ENCODE peak calls at places on chromosome 4, in nine cellular contexts. One of them, this sample, is unnamed.

GRCh38 chr4:3607690-3608514 is 75.7 kb upstream of the LRPAP1 start:
- DNase-seq in D341Med: no peak
- DNase-seq in NCI-H2171: no peak
- DNase-seq in endodermal cell: peak
- DNase-seq in M059J: no peak
- DNase-seq in ELF-1: no peak
- DNase-seq in mammary epithelial cell: no peak
- DNase-seq in stimulated activated CD8-positive, alpha-beta memory T cell treated with anti-CD3 and anti-CD28 coated beads, Interleukin-15, amount 100 ng/mL, for 1 hour: no peak
- DNase-seq in astrocyte of the cerebellum: no peak
- DNase-seq in this sample: no peak

GRCh38 chr4:85854543-85854942 is 379.6 kb downstream of the ARHGAP24 start:
- DNase-seq in D341Med: no peak
- DNase-seq in NCI-H2171: no peak
- DNase-seq in endodermal cell: no peak
- DNase-seq in M059J: peak
- DNase-seq in ELF-1: no peak
- DNase-seq in mammary epithelial cell: no peak
- DNase-seq in stimulated activated CD8-positive, alpha-beta memory T cell treated with anti-CD3 and anti-CD28 coated beads, Interleukin-15, amount 100 ng/mL, for 1 hour: no peak
- DNase-seq in astrocyte of the cerebellum: no peak
- DNase-seq in this sample: no peak

GRCh38 chr4:57854748-57855147 is 744.6 kb upstream of the IGFBP7 start:
- DNase-seq in D341Med: no peak
- DNase-seq in NCI-H2171: no peak
- DNase-seq in endodermal cell: no peak
- DNase-seq in M059J: no peak
- DNase-seq in ELF-1: no peak
- DNase-seq in mammary epithelial cell: no peak
- DNase-seq in stimulated activated CD8-positive, alpha-beta memory T cell treated with anti-CD3 and anti-CD28 coated beads, Interleukin-15, amount 100 ng/mL, for 1 hour: no peak
- DNase-seq in astrocyte of the cerebellum: no peak
- DNase-seq in this sample: peak

GRCh38 chr4:48698029-48698901 is 81.8 kb downstream of the FRYL start:
- DNase-seq in D341Med: no peak
- DNase-seq in NCI-H2171: no peak
- DNase-seq in endodermal cell: peak
- DNase-seq in M059J: peak
- DNase-seq in ELF-1: no peak
- DNase-seq in mammary epithelial cell: peak
- DNase-seq in stimulated activated CD8-positive, alpha-beta memory T cell treated with anti-CD3 and anti-CD28 coated beads, Interleukin-15, amount 100 ng/mL, for 1 hour: no peak
- DNase-seq in astrocyte of the cerebellum: peak
- DNase-seq in this sample: peak

GRCh38 chr4:3040447-3041191 is 33.7 kb downstream of the HTT-AS start:
- DNase-seq in D341Med: no peak
- DNase-seq in NCI-H2171: no peak
- DNase-seq in endodermal cell: no peak
- DNase-seq in M059J: no peak
- DNase-seq in ELF-1: no peak
- DNase-seq in mammary epithelial cell: no peak
- DNase-seq in stimulated activated CD8-positive, alpha-beta memory T cell treated with anti-CD3 and anti-CD28 coated beads, Interleukin-15, amount 100 ng/mL, for 1 hour: no peak
- DNase-seq in astrocyte of the cerebellum: no peak
- DNase-seq in this sample: no peak

GRCh38 chr4:93828830-93829530 is 427 bp downstream of the ATOH1 start:
- DNase-seq in D341Med: peak
- DNase-seq in NCI-H2171: peak
- DNase-seq in endodermal cell: peak
- DNase-seq in M059J: peak
- DNase-seq in ELF-1: no peak
- DNase-seq in mammary epithelial cell: no peak
- DNase-seq in stimulated activated CD8-positive, alpha-beta memory T cell treated with anti-CD3 and anti-CD28 coated beads, Interleukin-15, amount 100 ng/mL, for 1 hour: no peak
- DNase-seq in astrocyte of the cerebellum: no peak
- DNase-seq in this sample: no peak

GRCh38 chr4:9916346-9916745 is 105.0 kb downstream of the SLC2A9 start:
- DNase-seq in D341Med: no peak
- DNase-seq in NCI-H2171: no peak
- DNase-seq in endodermal cell: no peak
- DNase-seq in M059J: no peak
- DNase-seq in ELF-1: no peak
- DNase-seq in mammary epithelial cell: no peak
- DNase-seq in stimulated activated CD8-positive, alpha-beta memory T cell treated with anti-CD3 and anti-CD28 coated beads, Interleukin-15, amount 100 ng/mL, for 1 hour: no peak
- DNase-seq in astrocyte of the cerebellum: no peak
- DNase-seq in this sample: no peak

GRCh38 chr4:80989921-80990544 is 40.5 kb upstream of the BMP3 start:
- DNase-seq in D341Med: peak
- DNase-seq in NCI-H2171: peak
- DNase-seq in endodermal cell: peak
- DNase-seq in M059J: peak
- DNase-seq in ELF-1: peak
- DNase-seq in mammary epithelial cell: peak
- DNase-seq in stimulated activated CD8-positive, alpha-beta memory T cell treated with anti-CD3 and anti-CD28 coated beads, Interleukin-15, amount 100 ng/mL, for 1 hour: no peak
- DNase-seq in astrocyte of the cerebellum: peak
- DNase-seq in this sample: peak

GRCh38 chr4:105520819-105521790 is 31.3 kb upstream of the ARHGEF38 start:
- DNase-seq in D341Med: peak
- DNase-seq in NCI-H2171: no peak
- DNase-seq in endodermal cell: peak
- DNase-seq in M059J: peak
- DNase-seq in ELF-1: peak
- DNase-seq in mammary epithelial cell: peak
- DNase-seq in stimulated activated CD8-positive, alpha-beta memory T cell treated with anti-CD3 and anti-CD28 coated beads, Interleukin-15, amount 100 ng/mL, for 1 hour: no peak
- DNase-seq in astrocyte of the cerebellum: peak
- DNase-seq in this sample: peak

GRCh38 chr4:11409632-11410031 is 19.1 kb downstream of the HS3ST1 start:
- DNase-seq in D341Med: no peak
- DNase-seq in NCI-H2171: no peak
- DNase-seq in endodermal cell: no peak
- DNase-seq in M059J: no peak
- DNase-seq in ELF-1: no peak
- DNase-seq in mammary epithelial cell: no peak
- DNase-seq in stimulated activated CD8-positive, alpha-beta memory T cell treated with anti-CD3 and anti-CD28 coated beads, Interleukin-15, amount 100 ng/mL, for 1 hour: no peak
- DNase-seq in astrocyte of the cerebellum: no peak
- DNase-seq in this sample: no peak

GRCh38 chr4:1898007-1898406 is 26.8 kb downstream of the NSD2 start:
- DNase-seq in D341Med: no peak
- DNase-seq in NCI-H2171: no peak
- DNase-seq in endodermal cell: no peak
- DNase-seq in M059J: no peak
- DNase-seq in ELF-1: no peak
- DNase-seq in mammary epithelial cell: no peak
- DNase-seq in stimulated activated CD8-positive, alpha-beta memory T cell treated with anti-CD3 and anti-CD28 coated beads, Interleukin-15, amount 100 ng/mL, for 1 hour: no peak
- DNase-seq in astrocyte of the cerebellum: no peak
- DNase-seq in this sample: no peak

GRCh38 chr4:89298788-89299152 is 8.8 kb downstream of the GPRIN3 start:
- DNase-seq in D341Med: no peak
- DNase-seq in NCI-H2171: peak
- DNase-seq in endodermal cell: no peak
- DNase-seq in M059J: peak
- DNase-seq in ELF-1: no peak
- DNase-seq in mammary epithelial cell: peak
- DNase-seq in stimulated activated CD8-positive, alpha-beta memory T cell treated with anti-CD3 and anti-CD28 coated beads, Interleukin-15, amount 100 ng/mL, for 1 hour: no peak
- DNase-seq in astrocyte of the cerebellum: peak
- DNase-seq in this sample: no peak

GRCh38 chr4:186733778-186734177 is 10.1 kb upstream of the FAT1 start:
- DNase-seq in D341Med: no peak
- DNase-seq in NCI-H2171: no peak
- DNase-seq in endodermal cell: no peak
- DNase-seq in M059J: peak
- DNase-seq in ELF-1: no peak
- DNase-seq in mammary epithelial cell: no peak
- DNase-seq in stimulated activated CD8-positive, alpha-beta memory T cell treated with anti-CD3 and anti-CD28 coated beads, Interleukin-15, amount 100 ng/mL, for 1 hour: no peak
- DNase-seq in astrocyte of the cerebellum: no peak
- DNase-seq in this sample: no peak

GRCh38 chr4:8836664-8837171 is 34.9 kb downstream of the HMX1 start:
- DNase-seq in D341Med: peak
- DNase-seq in NCI-H2171: no peak
- DNase-seq in endodermal cell: peak
- DNase-seq in M059J: no peak
- DNase-seq in ELF-1: no peak
- DNase-seq in mammary epithelial cell: no peak
- DNase-seq in stimulated activated CD8-positive, alpha-beta memory T cell treated with anti-CD3 and anti-CD28 coated beads, Interleukin-15, amount 100 ng/mL, for 1 hour: no peak
- DNase-seq in astrocyte of the cerebellum: no peak
- DNase-seq in this sample: no peak

GRCh38 chr4:1195894-1196401 is 23.6 kb upstream of the SPON2 start:
- DNase-seq in D341Med: no peak
- DNase-seq in NCI-H2171: no peak
- DNase-seq in endodermal cell: no peak
- DNase-seq in M059J: no peak
- DNase-seq in ELF-1: no peak
- DNase-seq in mammary epithelial cell: no peak
- DNase-seq in stimulated activated CD8-positive, alpha-beta memory T cell treated with anti-CD3 and anti-CD28 coated beads, Interleukin-15, amount 100 ng/mL, for 1 hour: no peak
- DNase-seq in astrocyte of the cerebellum: no peak
- DNase-seq in this sample: no peak

GRCh38 chr4:153785830-153786721 is 2.8 kb downstream of the SFRP2 start:
- DNase-seq in D341Med: no peak
- DNase-seq in NCI-H2171: no peak
- DNase-seq in endodermal cell: peak
- DNase-seq in M059J: peak
- DNase-seq in ELF-1: peak
- DNase-seq in mammary epithelial cell: no peak
- DNase-seq in stimulated activated CD8-positive, alpha-beta memory T cell treated with anti-CD3 and anti-CD28 coated beads, Interleukin-15, amount 100 ng/mL, for 1 hour: no peak
- DNase-seq in astrocyte of the cerebellum: no peak
- DNase-seq in this sample: no peak

GRCh38 chr4:147620315-147620714 is 3.1 kb downstream of the TMEM184C start:
- DNase-seq in D341Med: no peak
- DNase-seq in NCI-H2171: no peak
- DNase-seq in endodermal cell: no peak
- DNase-seq in M059J: no peak
- DNase-seq in ELF-1: no peak
- DNase-seq in mammary epithelial cell: no peak
- DNase-seq in stimulated activated CD8-positive, alpha-beta memory T cell treated with anti-CD3 and anti-CD28 coated beads, Interleukin-15, amount 100 ng/mL, for 1 hour: no peak
- DNase-seq in astrocyte of the cerebellum: no peak
- DNase-seq in this sample: no peak

GRCh38 chr4:123064390-123064789 is 142.0 kb upstream of the NUDT6 start:
- DNase-seq in D341Med: no peak
- DNase-seq in NCI-H2171: no peak
- DNase-seq in endodermal cell: no peak
- DNase-seq in M059J: peak
- DNase-seq in ELF-1: no peak
- DNase-seq in mammary epithelial cell: peak
- DNase-seq in stimulated activated CD8-positive, alpha-beta memory T cell treated with anti-CD3 and anti-CD28 coated beads, Interleukin-15, amount 100 ng/mL, for 1 hour: no peak
- DNase-seq in astrocyte of the cerebellum: no peak
- DNase-seq in this sample: peak

GRCh38 chr4:85790582-85790981 is 315.6 kb downstream of the ARHGAP24 start:
- DNase-seq in D341Med: no peak
- DNase-seq in NCI-H2171: no peak
- DNase-seq in endodermal cell: no peak
- DNase-seq in M059J: no peak
- DNase-seq in ELF-1: no peak
- DNase-seq in mammary epithelial cell: no peak
- DNase-seq in stimulated activated CD8-positive, alpha-beta memory T cell treated with anti-CD3 and anti-CD28 coated beads, Interleukin-15, amount 100 ng/mL, for 1 hour: no peak
- DNase-seq in astrocyte of the cerebellum: peak
- DNase-seq in this sample: no peak

GRCh38 chr4:54395013-54395527 is 166.0 kb downstream of the PDGFRA start:
- DNase-seq in D341Med: no peak
- DNase-seq in NCI-H2171: no peak
- DNase-seq in endodermal cell: no peak
- DNase-seq in M059J: no peak
- DNase-seq in ELF-1: no peak
- DNase-seq in mammary epithelial cell: no peak
- DNase-seq in stimulated activated CD8-positive, alpha-beta memory T cell treated with anti-CD3 and anti-CD28 coated beads, Interleukin-15, amount 100 ng/mL, for 1 hour: no peak
- DNase-seq in astrocyte of the cerebellum: no peak
- DNase-seq in this sample: no peak

GRCh38 chr4:7007944-7008343 is 35.2 kb upstream of the TADA2B start:
- DNase-seq in D341Med: no peak
- DNase-seq in NCI-H2171: no peak
- DNase-seq in endodermal cell: peak
- DNase-seq in M059J: no peak
- DNase-seq in ELF-1: peak
- DNase-seq in mammary epithelial cell: peak
- DNase-seq in stimulated activated CD8-positive, alpha-beta memory T cell treated with anti-CD3 and anti-CD28 coated beads, Interleukin-15, amount 100 ng/mL, for 1 hour: no peak
- DNase-seq in astrocyte of the cerebellum: no peak
- DNase-seq in this sample: no peak

GRCh38 chr4:2482693-2483092 is 13.8 kb downstream of the RNF4 start:
- DNase-seq in D341Med: peak
- DNase-seq in NCI-H2171: no peak
- DNase-seq in endodermal cell: no peak
- DNase-seq in M059J: no peak
- DNase-seq in ELF-1: no peak
- DNase-seq in mammary epithelial cell: no peak
- DNase-seq in stimulated activated CD8-positive, alpha-beta memory T cell treated with anti-CD3 and anti-CD28 coated beads, Interleukin-15, amount 100 ng/mL, for 1 hour: no peak
- DNase-seq in astrocyte of the cerebellum: peak
- DNase-seq in this sample: no peak

GRCh38 chr4:142567199-142567598 is 278.9 kb downstream of the INPP4B start:
- DNase-seq in D341Med: no peak
- DNase-seq in NCI-H2171: no peak
- DNase-seq in endodermal cell: peak
- DNase-seq in M059J: no peak
- DNase-seq in ELF-1: peak
- DNase-seq in mammary epithelial cell: no peak
- DNase-seq in stimulated activated CD8-positive, alpha-beta memory T cell treated with anti-CD3 and anti-CD28 coated beads, Interleukin-15, amount 100 ng/mL, for 1 hour: no peak
- DNase-seq in astrocyte of the cerebellum: no peak
- DNase-seq in this sample: no peak

GRCh38 chr4:121706595-121707021 is 9.8 kb upstream of the ANXA5 start:
- DNase-seq in D341Med: no peak
- DNase-seq in NCI-H2171: no peak
- DNase-seq in endodermal cell: no peak
- DNase-seq in M059J: peak
- DNase-seq in ELF-1: no peak
- DNase-seq in mammary epithelial cell: peak
- DNase-seq in stimulated activated CD8-positive, alpha-beta memory T cell treated with anti-CD3 and anti-CD28 coated beads, Interleukin-15, amount 100 ng/mL, for 1 hour: peak
- DNase-seq in astrocyte of the cerebellum: peak
- DNase-seq in this sample: peak

GRCh38 chr4:177809786-177810185 is 367.5 kb upstream of the AGA start:
- DNase-seq in D341Med: no peak
- DNase-seq in NCI-H2171: no peak
- DNase-seq in endodermal cell: no peak
- DNase-seq in M059J: no peak
- DNase-seq in ELF-1: no peak
- DNase-seq in mammary epithelial cell: no peak
- DNase-seq in stimulated activated CD8-positive, alpha-beta memory T cell treated with anti-CD3 and anti-CD28 coated beads, Interleukin-15, amount 100 ng/mL, for 1 hour: no peak
- DNase-seq in astrocyte of the cerebellum: no peak
- DNase-seq in this sample: no peak

GRCh38 chr4:136442447-136442846 is 1089.8 kb downstream of the PCDH18 start:
- DNase-seq in D341Med: no peak
- DNase-seq in NCI-H2171: no peak
- DNase-seq in endodermal cell: no peak
- DNase-seq in M059J: no peak
- DNase-seq in ELF-1: no peak
- DNase-seq in mammary epithelial cell: no peak
- DNase-seq in stimulated activated CD8-positive, alpha-beta memory T cell treated with anti-CD3 and anti-CD28 coated beads, Interleukin-15, amount 100 ng/mL, for 1 hour: no peak
- DNase-seq in astrocyte of the cerebellum: no peak
- DNase-seq in this sample: no peak

GRCh38 chr4:185893500-185893899 is 81.5 kb upstream of the SORBS2 start:
- DNase-seq in D341Med: no peak
- DNase-seq in NCI-H2171: no peak
- DNase-seq in endodermal cell: no peak
- DNase-seq in M059J: no peak
- DNase-seq in ELF-1: no peak
- DNase-seq in mammary epithelial cell: no peak
- DNase-seq in stimulated activated CD8-positive, alpha-beta memory T cell treated with anti-CD3 and anti-CD28 coated beads, Interleukin-15, amount 100 ng/mL, for 1 hour: no peak
- DNase-seq in astrocyte of the cerebellum: no peak
- DNase-seq in this sample: no peak

GRCh38 chr4:6497796-6498195 is 25.4 kb upstream of the PPP2R2C start:
- DNase-seq in D341Med: no peak
- DNase-seq in NCI-H2171: no peak
- DNase-seq in endodermal cell: no peak
- DNase-seq in M059J: no peak
- DNase-seq in ELF-1: no peak
- DNase-seq in mammary epithelial cell: no peak
- DNase-seq in stimulated activated CD8-positive, alpha-beta memory T cell treated with anti-CD3 and anti-CD28 coated beads, Interleukin-15, amount 100 ng/mL, for 1 hour: no peak
- DNase-seq in astrocyte of the cerebellum: no peak
- DNase-seq in this sample: no peak

GRCh38 chr4:119671205-119671604 is 42.6 kb upstream of the PDE5A start:
- DNase-seq in D341Med: no peak
- DNase-seq in NCI-H2171: no peak
- DNase-seq in endodermal cell: no peak
- DNase-seq in M059J: peak
- DNase-seq in ELF-1: no peak
- DNase-seq in mammary epithelial cell: no peak
- DNase-seq in stimulated activated CD8-positive, alpha-beta memory T cell treated with anti-CD3 and anti-CD28 coated beads, Interleukin-15, amount 100 ng/mL, for 1 hour: no peak
- DNase-seq in astrocyte of the cerebellum: no peak
- DNase-seq in this sample: no peak

GRCh38 chr4:8556341-8557150 is 23.6 kb upstream of the GPR78 start:
- DNase-seq in D341Med: no peak
- DNase-seq in NCI-H2171: no peak
- DNase-seq in endodermal cell: no peak
- DNase-seq in M059J: peak
- DNase-seq in ELF-1: no peak
- DNase-seq in mammary epithelial cell: no peak
- DNase-seq in stimulated activated CD8-positive, alpha-beta memory T cell treated with anti-CD3 and anti-CD28 coated beads, Interleukin-15, amount 100 ng/mL, for 1 hour: no peak
- DNase-seq in astrocyte of the cerebellum: no peak
- DNase-seq in this sample: no peak

GRCh38 chr4:20603671-20604313 is 96.5 kb upstream of the PACRGL start:
- DNase-seq in D341Med: no peak
- DNase-seq in NCI-H2171: no peak
- DNase-seq in endodermal cell: no peak
- DNase-seq in M059J: peak
- DNase-seq in ELF-1: no peak
- DNase-seq in mammary epithelial cell: peak
- DNase-seq in stimulated activated CD8-positive, alpha-beta memory T cell treated with anti-CD3 and anti-CD28 coated beads, Interleukin-15, amount 100 ng/mL, for 1 hour: no peak
- DNase-seq in astrocyte of the cerebellum: peak
- DNase-seq in this sample: no peak